ENCODE peak calls at places on chromosomes 6 and 20, in eight cellular contexts. N is lower lobe of right lung, D is endothelial cell, V is mucosa of descending colon, I is MCF 10A, R is HCT116, Y is AG10803, P is GM13977. H is an unnamed sample.
A peak's percentile ranks its signal among the peaks of the same experiment; 100 is the strongest.

GRCh38 chr6:26363882-26364825 is 844 bp upstream of the BTN3A2 start:
- DNase-seq in P (no peak), D (no peak), Y (peak; percentile 28), V (no peak), R (no peak), I (peak; percentile 8), N (no peak), H (no peak)

GRCh38 chr6:152435816-152436215 is 201.3 kb downstream of the SYNE1 start:
- DNase-seq in R (no peak), N (no peak), D (no peak), I (no peak), Y (no peak), P (no peak), V (no peak), H (no peak)

GRCh38 chr6:111983197-111983596 is 70.7 kb upstream of the CCN6 start:
- DNase-seq in D (no peak), Y (no peak), I (no peak), P (no peak), R (no peak), N (no peak), V (no peak), H (no peak)

GRCh38 chr6:142374090-142374783 is 72.4 kb downstream of the ADGRG6 start:
- DNase-seq in V (no peak), N (no peak), R (no peak), I (no peak), D (no peak), P (no peak), Y (no peak), H (no peak)

GRCh38 chr6:127347188-127347587 is 3.8 kb upstream of the ECHDC1 start:
- DNase-seq in D (no peak), I (peak; percentile 89), Y (peak; percentile 70), N (no peak), P (no peak), R (no peak), V (no peak), H (no peak)

GRCh38 chr20:24148372-24148771 is 159.8 kb upstream of the GGTLC1 start:
- DNase-seq in D (no peak), P (no peak), I (no peak), V (no peak), Y (no peak), R (no peak), N (peak; percentile 59), H (no peak)

GRCh38 chr6:17931227-17931626 is 56.2 kb downstream of the KIF13A start:
- DNase-seq in D (no peak), R (no peak), Y (no peak), P (no peak), V (no peak), N (no peak), I (no peak), H (no peak)

GRCh38 chr6:147549531-147549930 is 41.0 kb downstream of the SAMD5 start:
- DNase-seq in P (no peak), Y (no peak), V (no peak), R (no peak), N (no peak), D (no peak), I (no peak), H (no peak)

GRCh38 chr6:318265-318890 is 26.1 kb downstream of the DUSP22 start:
- DNase-seq in D (no peak), Y (no peak), I (no peak), N (no peak), P (no peak), R (no peak), V (no peak), H (no peak)

GRCh38 chr6:317068-317451 is 24.8 kb downstream of the DUSP22 start:
- DNase-seq in V (no peak), P (no peak), R (no peak), D (no peak), Y (no peak), N (no peak), I (no peak), H (no peak)

GRCh38 chr6:316753-317038 is 24.4 kb downstream of the DUSP22 start:
- DNase-seq in D (no peak), P (no peak), R (no peak), I (no peak), V (no peak), Y (no peak), N (no peak), H (no peak)

GRCh38 chr6:315921-316752 is 23.9 kb downstream of the DUSP22 start:
- DNase-seq in I (no peak), D (no peak), N (no peak), R (no peak), V (no peak), Y (peak; percentile 22), P (peak; percentile 80), H (no peak)

GRCh38 chr6:317452-318144 is 25.3 kb downstream of the DUSP22 start:
- DNase-seq in Y (no peak), N (no peak), I (no peak), D (no peak), P (peak; percentile 74), R (no peak), V (no peak), H (no peak)
- TF ChIP-seq CTCF in Y (no peak), N (no peak), I (no peak), D (no peak), P (no peak), R (no peak), V (no peak), H (no peak)

GRCh38 chr6:162733489-162733888 is 5.7 kb downstream of the PACRG start:
- DNase-seq in V (no peak), I (no peak), P (no peak), R (no peak), D (no peak), N (no peak), Y (no peak), H (no peak)

DNA sequence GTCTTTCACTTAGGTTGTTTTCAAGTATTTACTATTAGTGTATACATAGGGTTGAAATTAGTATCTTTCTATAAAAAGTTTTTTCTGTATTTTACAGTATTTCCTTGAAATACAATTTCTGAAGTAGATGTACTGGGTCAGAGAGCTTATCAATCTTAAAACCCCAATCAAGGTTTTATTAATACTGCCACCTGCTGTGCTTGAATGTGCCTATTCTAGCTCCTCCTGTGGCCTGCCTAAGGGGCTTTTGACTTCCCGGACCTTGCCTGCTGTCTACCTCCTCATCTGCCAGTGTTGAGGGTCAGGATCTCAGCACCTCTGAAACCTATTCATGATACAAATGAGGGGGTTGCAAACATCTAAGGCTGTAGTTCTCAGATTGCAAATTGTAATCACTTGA is 9.2 kb downstream of the PACRG start:
- DNase-seq in V (no peak), I (peak; percentile 10), D (no peak), Y (no peak), R (no peak), P (no peak), N (no peak), H (peak; percentile 14)
- TF ChIP-seq CTCF in V (no peak), I (no peak), D (no peak), Y (peak; percentile 9), R (no peak), P (no peak), N (peak; percentile 25), H (no peak)

GRCh38 chr20:14336667-14337066 is 745 bp downstream of the FLRT3 start:
- DNase-seq in N (no peak), Y (no peak), P (no peak), R (no peak), D (no peak), I (peak; percentile 54), V (no peak), H (peak; percentile 5)

GRCh38 chr20:14335122-14335521 is 2.3 kb downstream of the FLRT3 start:
- DNase-seq in I (peak; percentile 16), V (no peak), Y (no peak), N (no peak), D (no peak), R (no peak), P (no peak), H (no peak)

GRCh38 chr20:14334306-14334930 is 3.0 kb downstream of the FLRT3 start:
- DNase-seq in D (peak; percentile 30), N (no peak), P (no peak), R (no peak), I (peak; percentile 78), Y (peak; percentile 48), V (no peak), H (peak; percentile 37)

GRCh38 chr20:14333734-14334133 is 3.7 kb downstream of the FLRT3 start:
- DNase-seq in N (no peak), P (no peak), D (no peak), R (no peak), Y (no peak), I (peak; percentile 16), V (no peak), H (no peak)

DNA sequence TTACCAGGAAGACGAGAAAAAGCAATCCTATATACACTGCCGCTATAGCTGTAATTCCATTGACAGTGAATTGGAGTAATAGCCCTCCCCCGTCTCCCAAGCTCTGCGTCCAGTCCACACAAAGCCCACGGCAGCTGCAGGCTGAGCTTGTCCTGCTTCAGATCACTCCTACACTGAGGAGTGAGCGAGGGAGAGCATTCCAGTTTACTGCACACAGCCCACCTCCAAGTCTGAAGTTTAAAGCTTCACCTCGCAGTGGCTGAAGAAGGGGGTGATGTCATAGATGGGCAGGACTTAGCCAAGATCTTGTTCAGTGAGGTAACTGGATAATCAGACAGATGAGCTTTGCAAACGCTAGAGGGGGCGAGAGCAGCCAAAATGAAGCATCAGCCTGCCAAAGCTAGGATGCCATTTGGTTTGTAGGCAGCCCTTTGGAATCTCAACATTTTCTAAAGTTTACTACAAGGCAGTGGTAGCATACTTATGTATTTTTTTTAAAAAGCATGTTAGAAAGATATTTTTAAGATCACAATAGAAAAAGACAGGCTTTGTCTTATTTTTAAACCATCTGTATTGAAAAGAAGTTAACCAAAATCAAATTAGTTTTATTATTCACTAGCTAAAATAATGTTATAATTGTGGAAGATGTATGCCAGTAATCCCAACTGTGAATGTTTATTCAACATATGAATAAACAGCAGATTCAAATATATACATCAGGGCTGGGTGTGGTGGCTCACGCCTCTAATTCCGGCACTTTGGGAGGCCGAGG is at the start of gene FLRT3:
- DNase-seq in N (peak; percentile 69), D (peak; percentile 76), V (peak; percentile 73), Y (peak; percentile 90), R (peak; percentile 83), P (peak; percentile 34), I (peak; percentile 97), H (peak; percentile 83)
- TF ChIP-seq CTCF in N (peak; percentile 57), D (peak; percentile 50), V (peak; percentile 59), Y (peak; percentile 87), R (peak; percentile 70), P (peak; percentile 76), I (peak; percentile 89), H (peak; percentile 63)

GRCh38 chr6:156729248-156729647 is 47.9 kb upstream of the ARID1B start:
- DNase-seq in V (no peak), Y (peak; percentile 48), D (no peak), P (no peak), N (no peak), I (peak; percentile 49), R (peak; percentile 26), H (no peak)

GRCh38 chr6:156725712-156726111 is 51.5 kb upstream of the ARID1B start:
- DNase-seq in V (no peak), D (no peak), R (no peak), P (no peak), Y (no peak), I (no peak), N (no peak), H (no peak)

GRCh38 chr6:156727715-156728385 is 49.3 kb upstream of the ARID1B start:
- DNase-seq in D (no peak), N (no peak), R (no peak), Y (no peak), I (no peak), P (no peak), V (no peak), H (no peak)

GRCh38 chr6:156735751-156736150 is 41.4 kb upstream of the ARID1B start:
- DNase-seq in I (no peak), D (no peak), P (no peak), Y (no peak), V (no peak), R (no peak), N (no peak), H (no peak)

DNA sequence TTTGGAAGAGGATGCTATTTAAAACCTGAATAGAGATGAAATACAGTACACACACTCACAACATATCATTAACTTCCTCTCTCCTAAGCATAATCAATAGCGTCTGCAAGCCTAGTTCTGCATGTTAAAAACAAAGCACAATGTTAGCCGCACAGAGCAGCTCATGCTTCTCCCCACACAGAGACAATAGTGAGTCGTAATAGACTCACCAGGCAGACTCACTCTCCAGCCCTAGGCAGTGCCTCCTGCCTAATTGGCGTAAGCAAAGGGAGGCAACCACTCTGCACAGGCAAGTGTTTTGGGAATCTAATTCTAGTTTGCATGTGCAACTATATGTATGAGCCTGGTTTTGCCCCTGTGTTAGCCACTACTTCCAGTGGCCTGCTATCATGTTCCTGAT is 45.7 kb upstream of the ARID1B start:
- DNase-seq in I (peak; percentile 50), N (no peak), P (no peak), Y (peak; percentile 39), V (no peak), R (peak; percentile 63), D (no peak), H (no peak)
- TF ChIP-seq CTCF in I (no peak), N (no peak), P (no peak), Y (no peak), V (no peak), R (no peak), D (no peak), H (no peak)

H was measured in body of pancreas.